ENCODE peak calls at places on chromosomes 11 and 22, in eight cellular contexts. I is lung; Y is fibroblast of pulmonary artery; U is EH; K is stimulated activated CD8-positive, alpha-beta memory T cell treated with anti-CD3 and anti-CD28 coated beads, Interleukin-2, amount 100 ng/mL, for 48 hours; S is AG08396; J is mammary epithelial cell; L is tibial nerve. Q is an unnamed sample.

GRCh38 chr11:11374358-11375148 is 21.5 kb upstream of the CSNK2A3 start:
- DNase-seq in Y (no peak), S (no peak), K (no peak), J (no peak), U (no peak), L (no peak), I (no peak), Q (no peak)

GRCh38 chr11:28117712-28118111 is 9.5 kb downstream of the METTL15 start:
- DNase-seq in L (no peak), Y (no peak), I (no peak), J (peak), K (no peak), U (no peak), S (no peak), Q (no peak)

GRCh38 chr22:30079952-30080533 is at the start of gene HORMAD2:
- DNase-seq in Y (peak), J (no peak), U (no peak), L (no peak), S (no peak), K (no peak), I (peak), Q (no peak)

GRCh38 chr22:49609207-49609876 is 218.3 kb downstream of the BRD1 start:
- DNase-seq in J (no peak), I (no peak), S (no peak), K (no peak), L (no peak), Y (no peak), U (no peak), Q (no peak)

GRCh38 chr11:28842716-28843115 is 734.5 kb downstream of the METTL15 start:
- DNase-seq in Y (no peak), I (no peak), K (no peak), L (no peak), S (no peak), J (no peak), U (peak), Q (no peak)

GRCh38 chr11:61131998-61132555 is 29.1 kb downstream of the VPS37C start:
- DNase-seq in K (no peak), J (no peak), I (no peak), Y (no peak), S (no peak), L (no peak), U (no peak), Q (no peak)

GRCh38 chr11:15072551-15073143 is 746 bp upstream of the CALCB start:
- DNase-seq in S (no peak), K (no peak), Y (no peak), L (no peak), I (no peak), J (no peak), U (no peak), Q (no peak)

GRCh38 chr11:129930306-129930705 is 34.9 kb upstream of the NFRKB start:
- DNase-seq in S (no peak), J (peak), L (no peak), U (no peak), I (no peak), K (no peak), Y (no peak), Q (no peak)

GRCh38 chr11:315516-315994 is 1.7 kb downstream of the IFITM1 start:
- DNase-seq in J (no peak), L (no peak), S (no peak), I (no peak), K (no peak), U (no peak), Y (no peak), Q (no peak)

GRCh38 chr11:17371614-17372013 is 16.8 kb downstream of the KCNJ11 start:
- DNase-seq in U (no peak), S (no peak), K (no peak), Y (peak), I (no peak), L (no peak), J (peak), Q (no peak)

GRCh38 chr22:37514526-37515051 is 4.6 kb downstream of the CARD10 start:
- DNase-seq in Y (no peak), J (no peak), I (no peak), U (no peak), K (no peak), S (no peak), L (no peak), Q (peak)

GRCh38 chr11:6393989-6394670 is 3.9 kb downstream of the SMPD1 start:
- DNase-seq in U (no peak), K (no peak), L (no peak), I (no peak), J (no peak), S (no peak), Y (no peak), Q (no peak)

GRCh38 chr11:74185695-74186094 is 14.6 kb downstream of the PPME1 start:
- DNase-seq in J (peak), Y (no peak), L (no peak), S (no peak), K (no peak), U (peak), I (no peak), Q (no peak)

GRCh38 chr11:57303990-57304579 is 20.7 kb downstream of the TNKS1BP1 start:
- DNase-seq in U (no peak), K (no peak), J (peak), I (no peak), Y (peak), L (no peak), S (no peak), Q (no peak)

GRCh38 chr22:24803064-24803542 is 2.9 kb upstream of the SGSM1 start:
- DNase-seq in Y (peak), S (peak), L (peak), K (peak), J (no peak), I (peak), U (peak), Q (peak)

GRCh38 chr11:86313793-86314192 is 11.8 kb downstream of the HIKESHI start:
- DNase-seq in Y (no peak), K (no peak), I (no peak), U (no peak), S (no peak), L (no peak), J (no peak), Q (no peak)

GRCh38 chr22:23236026-23236425 is 55.7 kb downstream of the BCR start:
- DNase-seq in K (no peak), Y (no peak), U (no peak), L (no peak), S (no peak), J (no peak), I (no peak), Q (no peak)

GRCh38 chr11:10301656-10302293 is 3.1 kb upstream of the ADM start:
- DNase-seq in J (peak), K (no peak), U (peak), I (no peak), Y (peak), L (no peak), S (no peak), Q (no peak)

GRCh38 chr11:57541099-57541670 is 3.8 kb downstream of the SMTNL1 start:
- DNase-seq in J (no peak), K (no peak), I (no peak), Y (no peak), U (no peak), L (no peak), S (no peak), Q (no peak)

GRCh38 chr11:74671520-74672196 is 59.6 kb downstream of the CHRDL2 start:
- DNase-seq in K (no peak), I (peak), S (no peak), U (peak), L (no peak), Y (peak), J (no peak), Q (peak)

GRCh38 chr22:37336474-37337028 is 54.2 kb downstream of the CYTH4 start:
- DNase-seq in L (no peak), Y (no peak), I (no peak), K (no peak), J (no peak), S (no peak), U (no peak), Q (no peak)

GRCh38 chr22:18118345-18118915 is 7.8 kb downstream of the TUBA8 start:
- DNase-seq in S (no peak), K (no peak), L (no peak), I (no peak), U (no peak), Y (no peak), J (no peak), Q (no peak)

GRCh38 chr11:2933376-2934056 is 4.3 kb upstream of the PHLDA2 start:
- DNase-seq in I (peak), Y (peak), U (peak), J (peak), K (peak), S (peak), L (peak), Q (peak)

GRCh38 chr11:114326151-114326550 is 30.0 kb downstream of the NNMT start:
- DNase-seq in U (no peak), Y (no peak), S (no peak), K (no peak), L (no peak), J (no peak), I (no peak), Q (no peak)

GRCh38 chr11:63670077-63670737 is 969 bp downstream of the ATL3 start:
- DNase-seq in Y (peak), U (peak), J (peak), I (no peak), L (no peak), S (peak), K (no peak), Q (no peak)

GRCh38 chr22:24053481-24054226 is 42.5 kb downstream of the CABIN1 start:
- DNase-seq in S (no peak), J (no peak), L (no peak), I (no peak), Y (no peak), U (peak), K (no peak), Q (no peak)

GRCh38 chr22:37189011-37189466 is 992 bp upstream of the C1QTNF6 start:
- DNase-seq in U (peak), K (no peak), L (no peak), I (no peak), S (no peak), Y (peak), J (peak), Q (no peak)

GRCh38 chr22:43848366-43849171 is 13.7 kb downstream of the SULT4A1 start:
- DNase-seq in K (no peak), U (peak), S (peak), J (no peak), Y (peak), L (peak), I (no peak), Q (peak)

GRCh38 chr22:37672920-37673453 is 2.4 kb upstream of the LGALS1 start:
- DNase-seq in U (no peak), L (no peak), S (no peak), J (no peak), I (no peak), K (no peak), Y (no peak), Q (no peak)

GRCh38 chr11:20008190-20008801 is 152.0 kb downstream of the DBX1 start:
- DNase-seq in J (no peak), L (no peak), K (no peak), Y (no peak), S (no peak), U (no peak), I (no peak), Q (no peak)

GRCh38 chr11:12287009-12287373 is 90.4 kb upstream of the PARVA start:
- DNase-seq in K (no peak), I (peak), Y (peak), U (peak), S (peak), J (peak), L (no peak), Q (peak)